ENCODE peak calls at places on chromosomes 5 and 9, in nine cellular contexts. B is endodermal cell; R is HCT116; M is tibial nerve; K is psoas muscle; Q is brain microvascular endothelial cell; E is PC-3; I is PC-9; J is CD4-positive, alpha-beta memory T cell. U is an unnamed sample.

GRCh38 chr5:39760385-39761198 is 335.8 kb upstream of the DAB2 start:
- DNase-seq in B (no peak), R (no peak), M (no peak), K (peak), Q (peak), E (peak), I (no peak), J (no peak), U (no peak)

GRCh38 chr9:113454914-113455761 is 8.4 kb upstream of the RGS3 start:
- DNase-seq in B (peak), R (peak), M (no peak), K (peak), Q (peak), E (peak), I (peak), J (no peak), U (no peak)

GRCh38 chr5:153358315-153358976 is 132.0 kb upstream of the GRIA1 start:
- DNase-seq in B (no peak), R (no peak), M (no peak), K (no peak), Q (no peak), E (no peak), I (no peak), J (no peak), U (no peak)

GRCh38 chr5:81164936-81165335 is 68.2 kb upstream of the CKMT2 start:
- DNase-seq in B (no peak), R (no peak), M (no peak), K (no peak), Q (peak), E (no peak), I (no peak), J (no peak), U (no peak)

GRCh38 chr5:138745268-138745667 is 8.0 kb upstream of the CTNNA1 start:
- DNase-seq in B (no peak), R (no peak), M (no peak), K (no peak), Q (no peak), E (no peak), I (peak), J (no peak), U (no peak)

GRCh38 chr9:114236391-114237138 is 81.2 kb downstream of the COL27A1 start:
- DNase-seq in B (no peak), R (no peak), M (no peak), K (no peak), Q (no peak), E (no peak), I (no peak), J (no peak), U (no peak)

GRCh38 chr9:13324988-13325387 is 45.5 kb upstream of the MPDZ start:
- DNase-seq in B (no peak), R (no peak), M (no peak), K (no peak), Q (peak), E (no peak), I (no peak), J (no peak), U (no peak)

GRCh38 chr5:123350744-123351143 is 72.5 kb downstream of the CEP120 start:
- DNase-seq in B (no peak), R (no peak), M (no peak), K (no peak), Q (no peak), E (peak), I (no peak), J (no peak), U (no peak)

GRCh38 chr5:66239034-66239433 is 94.9 kb downstream of the SREK1 start:
- DNase-seq in B (no peak), R (peak), M (no peak), K (no peak), Q (no peak), E (peak), I (peak), J (no peak), U (no peak)

GRCh38 chr9:113720495-113720894 is 155.6 kb upstream of the ZNF618 start:
- DNase-seq in B (peak), R (no peak), M (no peak), K (no peak), Q (no peak), E (no peak), I (no peak), J (no peak), U (no peak)

GRCh38 chr9:88441301-88442007 is 53.2 kb downstream of the SPIN1 start:
- DNase-seq in B (no peak), R (no peak), M (no peak), K (no peak), Q (no peak), E (no peak), I (no peak), J (no peak), U (no peak)

GRCh38 chr5:145854651-145855258 is 18.1 kb downstream of the GRXCR2 start:
- DNase-seq in B (peak), R (peak), M (no peak), K (no peak), Q (peak), E (peak), I (peak), J (no peak), U (no peak)

GRCh38 chr9:89759563-89759962 is 154.8 kb downstream of the GADD45G start:
- DNase-seq in B (no peak), R (no peak), M (no peak), K (no peak), Q (no peak), E (peak), I (no peak), J (no peak), U (no peak)

GRCh38 chr5:169020102-169020501 is 280.8 kb downstream of the SLIT3 start:
- DNase-seq in B (no peak), R (peak), M (no peak), K (no peak), Q (peak), E (no peak), I (no peak), J (no peak), U (no peak)

GRCh38 chr5:67880876-67881275 is 334.7 kb upstream of the PIK3R1 start:
- DNase-seq in B (no peak), R (no peak), M (no peak), K (no peak), Q (no peak), E (no peak), I (no peak), J (no peak), U (no peak)

GRCh38 chr5:93967923-93968322 is 226.5 kb upstream of the POU5F2 start:
- DNase-seq in B (no peak), R (no peak), M (no peak), K (no peak), Q (no peak), E (no peak), I (no peak), J (no peak), U (no peak)

GRCh38 chr9:31393240-31393639 is 991.2 kb upstream of the ACO1 start:
- DNase-seq in B (no peak), R (no peak), M (no peak), K (no peak), Q (no peak), E (no peak), I (no peak), J (peak), U (no peak)

GRCh38 chr5:147576646-147577535 is 67.0 kb upstream of the DPYSL3 start:
- DNase-seq in B (peak), R (no peak), M (peak), K (peak), Q (peak), E (peak), I (no peak), J (no peak), U (no peak)

GRCh38 chr9:70003786-70004185 is 39.9 kb upstream of the MAMDC2 start:
- DNase-seq in B (no peak), R (no peak), M (no peak), K (no peak), Q (no peak), E (no peak), I (no peak), J (no peak), U (no peak)

GRCh38 chr9:129490583-129491485 is 130.1 kb downstream of the C9orf50 start:
- DNase-seq in B (peak), R (no peak), M (no peak), K (no peak), Q (no peak), E (no peak), I (no peak), J (no peak), U (no peak)

GRCh38 chr9:68530618-68531017 is 10.1 kb downstream of the TMEM252 start:
- DNase-seq in B (peak), R (no peak), M (no peak), K (peak), Q (peak), E (no peak), I (peak), J (no peak), U (no peak)

GRCh38 chr9:128503870-128504269 is 649 bp upstream of the GLE1 start:
- DNase-seq in B (no peak), R (no peak), M (no peak), K (peak), Q (peak), E (no peak), I (peak), J (no peak), U (no peak)

GRCh38 chr5:139574641-139575312 is 13.6 kb downstream of the UBE2D2 start:
- DNase-seq in B (no peak), R (no peak), M (no peak), K (no peak), Q (no peak), E (peak), I (no peak), J (peak), U (no peak)

GRCh38 chr9:107261106-107261505 is 22.0 kb upstream of the RAD23B start:
- DNase-seq in B (no peak), R (no peak), M (no peak), K (no peak), Q (no peak), E (no peak), I (no peak), J (no peak), U (no peak)

GRCh38 chr9:135612437-135612836 is 26.9 kb downstream of the GLT6D1 start:
- DNase-seq in B (no peak), R (no peak), M (no peak), K (no peak), Q (no peak), E (peak), I (no peak), J (no peak), U (no peak)

DNA sequence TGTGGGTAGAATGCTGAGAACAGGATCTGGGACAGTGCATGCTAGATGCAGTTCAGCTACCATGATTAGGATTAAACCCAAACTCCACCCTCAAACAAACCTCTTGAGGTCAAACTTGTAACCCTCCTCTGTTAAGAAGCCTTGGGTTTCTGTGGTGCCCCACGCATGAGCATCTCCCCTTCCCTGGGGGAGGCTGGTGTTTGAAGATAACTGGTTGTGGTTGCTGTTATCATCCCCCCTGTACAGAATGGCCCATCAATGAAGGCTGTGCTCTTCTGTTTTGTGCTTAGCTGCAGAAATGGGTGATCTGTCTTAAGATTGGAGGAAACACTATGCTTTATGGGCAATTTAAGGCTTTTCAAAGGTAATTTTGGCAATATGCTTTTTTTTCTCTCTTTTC is 4.4 kb upstream of the DAB2IP start:
- DNase-seq in B (no peak), R (no peak), M (no peak), K (no peak), Q (no peak), E (no peak), I (no peak), J (no peak), U (no peak)
- H3K27ac ChIP-seq in B (no peak), R (no peak), M (no peak), K (peak), Q (no peak), E (no peak), I (no peak), J (no peak), U (no peak)

GRCh38 chr5:157213527-157214243 is 33.0 kb downstream of the ITK start:
- DNase-seq in B (no peak), R (no peak), M (no peak), K (no peak), Q (no peak), E (no peak), I (no peak), J (no peak), U (no peak)

GRCh38 chr5:157215826-157216167 is 35.2 kb downstream of the ITK start:
- DNase-seq in B (peak), R (no peak), M (no peak), K (no peak), Q (no peak), E (no peak), I (no peak), J (no peak), U (no peak)

GRCh38 chr5:157216395-157217142 is 35.9 kb downstream of the ITK start:
- DNase-seq in B (no peak), R (no peak), M (no peak), K (no peak), Q (no peak), E (no peak), I (no peak), J (no peak), U (no peak)

GRCh38 chr5:157214399-157214798 is 33.8 kb downstream of the ITK start:
- DNase-seq in B (no peak), R (no peak), M (no peak), K (no peak), Q (no peak), E (no peak), I (no peak), J (no peak), U (no peak)

GRCh38 chr5:157215143-157215825 is 34.6 kb downstream of the ITK start:
- DNase-seq in B (no peak), R (no peak), M (no peak), K (no peak), Q (no peak), E (no peak), I (no peak), J (peak), U (no peak)
- H3K4me3 ChIP-seq in B (no peak), R (no peak), M (no peak), K (no peak), Q (no peak), E (no peak), I (no peak), J (peak), U (no peak)

GRCh38 chr5:35859101-35859661 is 2.5 kb downstream of the IL7R start:
- DNase-seq in B (no peak), R (no peak), M (no peak), K (no peak), Q (no peak), E (peak), I (no peak), J (peak), U (no peak)

GRCh38 chr5:35855221-35855620 is 1.5 kb upstream of the IL7R start:
- DNase-seq in B (no peak), R (no peak), M (no peak), K (no peak), Q (no peak), E (peak), I (no peak), J (peak), U (no peak)

GRCh38 chr5:35857606-35858205 is 1.0 kb downstream of the IL7R start:
- DNase-seq in B (no peak), R (no peak), M (no peak), K (no peak), Q (no peak), E (peak), I (peak), J (peak), U (no peak)

GRCh38 chr5:35856186-35857003 is at the start of gene IL7R:
- DNase-seq in B (no peak), R (no peak), M (no peak), K (no peak), Q (peak), E (peak), I (no peak), J (peak), U (no peak)

GRCh38 chr5:35857004-35857345 is 284 bp downstream of the IL7R start:
- DNase-seq in B (no peak), R (no peak), M (no peak), K (no peak), Q (no peak), E (peak), I (no peak), J (no peak), U (no peak)
- H3K27ac ChIP-seq in B (no peak), R (no peak), M (no peak), K (no peak), Q (peak), E (peak), I (no peak), J (peak), U (no peak)

GRCh38 chr5:180090769-180091546 is 19.4 kb upstream of the RNF130 start:
- DNase-seq in B (peak), R (peak), M (no peak), K (no peak), Q (peak), E (peak), I (no peak), J (no peak), U (no peak)
- H3K4me3 ChIP-seq in B (no peak), R (peak), M (peak), K (peak), Q (peak), E (peak), I (peak), J (no peak), U (no peak)